ENCODE peak calls at places on chromosomes 12 and 14, in four cellular contexts. One of them, this sample, is unnamed.

GRCh38 chr14:66152269-66152668 is 333.9 kb upstream of the CCDC196 start:
- DNase-seq in activated naive CD8-positive, alpha-beta T cell treated with anti-CD3 and anti-CD28 coated beads, Interleukin-2, amount 50 U/mL, for 24 hours: no peak
- DNase-seq in stimulated activated CD4-positive, alpha-beta T cell treated with anti-CD3 and anti-CD28 coated beads, TNF-alpha, amount 100 ng/mL, for 4 hours: no peak
- DNase-seq in COR-L47: no peak
- DNase-seq in this sample: no peak

GRCh38 chr12:115468087-115468510 is 784.1 kb upstream of the TBX3 start:
- DNase-seq in COR-L47: no peak
- DNase-seq in activated naive CD8-positive, alpha-beta T cell treated with anti-CD3 and anti-CD28 coated beads, Interleukin-2, amount 50 U/mL, for 24 hours: no peak
- DNase-seq in stimulated activated CD4-positive, alpha-beta T cell treated with anti-CD3 and anti-CD28 coated beads, TNF-alpha, amount 100 ng/mL, for 4 hours: no peak
- DNase-seq in this sample: no peak

GRCh38 chr14:45120109-45120508 is 14.2 kb downstream of the FKBP3 start:
- DNase-seq in activated naive CD8-positive, alpha-beta T cell treated with anti-CD3 and anti-CD28 coated beads, Interleukin-2, amount 50 U/mL, for 24 hours: no peak
- DNase-seq in stimulated activated CD4-positive, alpha-beta T cell treated with anti-CD3 and anti-CD28 coated beads, TNF-alpha, amount 100 ng/mL, for 4 hours: no peak
- DNase-seq in COR-L47: no peak
- DNase-seq in this sample: no peak

GRCh38 chr12:51341259-51342007 is 5.0 kb downstream of the CELA1 start:
- DNase-seq in stimulated activated CD4-positive, alpha-beta T cell treated with anti-CD3 and anti-CD28 coated beads, TNF-alpha, amount 100 ng/mL, for 4 hours: peak; percentile 55
- DNase-seq in activated naive CD8-positive, alpha-beta T cell treated with anti-CD3 and anti-CD28 coated beads, Interleukin-2, amount 50 U/mL, for 24 hours: peak; percentile 72
- DNase-seq in COR-L47: peak; percentile 50
- DNase-seq in this sample: peak; percentile 75

GRCh38 chr14:75636100-75636692 is 24.5 kb downstream of the ERG28 start:
- DNase-seq in stimulated activated CD4-positive, alpha-beta T cell treated with anti-CD3 and anti-CD28 coated beads, TNF-alpha, amount 100 ng/mL, for 4 hours: no peak
- DNase-seq in activated naive CD8-positive, alpha-beta T cell treated with anti-CD3 and anti-CD28 coated beads, Interleukin-2, amount 50 U/mL, for 24 hours: no peak
- DNase-seq in COR-L47: no peak
- DNase-seq in this sample: peak; percentile 4

GRCh38 chr14:75428230-75429104 is 645 bp downstream of the JDP2 start:
- DNase-seq in stimulated activated CD4-positive, alpha-beta T cell treated with anti-CD3 and anti-CD28 coated beads, TNF-alpha, amount 100 ng/mL, for 4 hours: no peak
- DNase-seq in activated naive CD8-positive, alpha-beta T cell treated with anti-CD3 and anti-CD28 coated beads, Interleukin-2, amount 50 U/mL, for 24 hours: peak; percentile 15
- DNase-seq in COR-L47: no peak
- DNase-seq in this sample: no peak

GRCh38 chr12:80045594-80045993 is 53.7 kb upstream of the OTOGL start:
- DNase-seq in COR-L47: no peak
- DNase-seq in stimulated activated CD4-positive, alpha-beta T cell treated with anti-CD3 and anti-CD28 coated beads, TNF-alpha, amount 100 ng/mL, for 4 hours: no peak
- DNase-seq in activated naive CD8-positive, alpha-beta T cell treated with anti-CD3 and anti-CD28 coated beads, Interleukin-2, amount 50 U/mL, for 24 hours: no peak
- DNase-seq in this sample: no peak

GRCh38 chr14:20934148-20934762 is 21.0 kb upstream of the RNASE2 start:
- DNase-seq in COR-L47: no peak
- DNase-seq in stimulated activated CD4-positive, alpha-beta T cell treated with anti-CD3 and anti-CD28 coated beads, TNF-alpha, amount 100 ng/mL, for 4 hours: no peak
- DNase-seq in activated naive CD8-positive, alpha-beta T cell treated with anti-CD3 and anti-CD28 coated beads, Interleukin-2, amount 50 U/mL, for 24 hours: peak; percentile 48
- DNase-seq in this sample: no peak

GRCh38 chr12:131370791-131371579 is 339.9 kb upstream of the SFSWAP start:
- DNase-seq in COR-L47: no peak
- DNase-seq in activated naive CD8-positive, alpha-beta T cell treated with anti-CD3 and anti-CD28 coated beads, Interleukin-2, amount 50 U/mL, for 24 hours: no peak
- DNase-seq in stimulated activated CD4-positive, alpha-beta T cell treated with anti-CD3 and anti-CD28 coated beads, TNF-alpha, amount 100 ng/mL, for 4 hours: no peak
- DNase-seq in this sample: no peak

GRCh38 chr12:108191938-108192337 is 62.9 kb downstream of the WSCD2 start:
- DNase-seq in COR-L47: no peak
- DNase-seq in activated naive CD8-positive, alpha-beta T cell treated with anti-CD3 and anti-CD28 coated beads, Interleukin-2, amount 50 U/mL, for 24 hours: no peak
- DNase-seq in stimulated activated CD4-positive, alpha-beta T cell treated with anti-CD3 and anti-CD28 coated beads, TNF-alpha, amount 100 ng/mL, for 4 hours: no peak
- DNase-seq in this sample: no peak

GRCh38 chr14:54651018-54651351 is 84.1 kb downstream of the SAMD4A start:
- DNase-seq in COR-L47: no peak
- DNase-seq in activated naive CD8-positive, alpha-beta T cell treated with anti-CD3 and anti-CD28 coated beads, Interleukin-2, amount 50 U/mL, for 24 hours: no peak
- DNase-seq in stimulated activated CD4-positive, alpha-beta T cell treated with anti-CD3 and anti-CD28 coated beads, TNF-alpha, amount 100 ng/mL, for 4 hours: no peak
- DNase-seq in this sample: no peak

GRCh38 chr14:62143235-62143634 is 381.0 kb downstream of the SNAPC1 start:
- DNase-seq in stimulated activated CD4-positive, alpha-beta T cell treated with anti-CD3 and anti-CD28 coated beads, TNF-alpha, amount 100 ng/mL, for 4 hours: no peak
- DNase-seq in COR-L47: no peak
- DNase-seq in activated naive CD8-positive, alpha-beta T cell treated with anti-CD3 and anti-CD28 coated beads, Interleukin-2, amount 50 U/mL, for 24 hours: no peak
- DNase-seq in this sample: no peak

GRCh38 chr12:108875682-108876361 is 4.1 kb upstream of the DAO start:
- DNase-seq in stimulated activated CD4-positive, alpha-beta T cell treated with anti-CD3 and anti-CD28 coated beads, TNF-alpha, amount 100 ng/mL, for 4 hours: no peak
- DNase-seq in COR-L47: no peak
- DNase-seq in activated naive CD8-positive, alpha-beta T cell treated with anti-CD3 and anti-CD28 coated beads, Interleukin-2, amount 50 U/mL, for 24 hours: no peak
- DNase-seq in this sample: no peak

GRCh38 chr12:57177354-57177753 is 29.9 kb upstream of the LRP1-AS start:
- DNase-seq in stimulated activated CD4-positive, alpha-beta T cell treated with anti-CD3 and anti-CD28 coated beads, TNF-alpha, amount 100 ng/mL, for 4 hours: no peak
- DNase-seq in activated naive CD8-positive, alpha-beta T cell treated with anti-CD3 and anti-CD28 coated beads, Interleukin-2, amount 50 U/mL, for 24 hours: no peak
- DNase-seq in COR-L47: no peak
- DNase-seq in this sample: no peak

GRCh38 chr14:95521001-95521400 is 4.6 kb upstream of the SYNE3 start:
- DNase-seq in COR-L47: no peak
- DNase-seq in stimulated activated CD4-positive, alpha-beta T cell treated with anti-CD3 and anti-CD28 coated beads, TNF-alpha, amount 100 ng/mL, for 4 hours: no peak
- DNase-seq in activated naive CD8-positive, alpha-beta T cell treated with anti-CD3 and anti-CD28 coated beads, Interleukin-2, amount 50 U/mL, for 24 hours: no peak
- DNase-seq in this sample: no peak

GRCh38 chr12:132452596-132453350 is 37.2 kb upstream of the FBRSL1 start:
- DNase-seq in activated naive CD8-positive, alpha-beta T cell treated with anti-CD3 and anti-CD28 coated beads, Interleukin-2, amount 50 U/mL, for 24 hours: no peak
- DNase-seq in COR-L47: no peak
- DNase-seq in stimulated activated CD4-positive, alpha-beta T cell treated with anti-CD3 and anti-CD28 coated beads, TNF-alpha, amount 100 ng/mL, for 4 hours: no peak
- DNase-seq in this sample: no peak

GRCh38 chr12:34393821-34394150 is 371.5 kb downstream of the ALG10 start:
- DNase-seq in stimulated activated CD4-positive, alpha-beta T cell treated with anti-CD3 and anti-CD28 coated beads, TNF-alpha, amount 100 ng/mL, for 4 hours: no peak
- DNase-seq in COR-L47: no peak
- DNase-seq in activated naive CD8-positive, alpha-beta T cell treated with anti-CD3 and anti-CD28 coated beads, Interleukin-2, amount 50 U/mL, for 24 hours: no peak
- DNase-seq in this sample: no peak

GRCh38 chr14:88098128-88098527 is 93.2 kb downstream of the GPR65 start:
- DNase-seq in COR-L47: no peak
- DNase-seq in stimulated activated CD4-positive, alpha-beta T cell treated with anti-CD3 and anti-CD28 coated beads, TNF-alpha, amount 100 ng/mL, for 4 hours: no peak
- DNase-seq in activated naive CD8-positive, alpha-beta T cell treated with anti-CD3 and anti-CD28 coated beads, Interleukin-2, amount 50 U/mL, for 24 hours: no peak
- DNase-seq in this sample: no peak

GRCh38 chr14:34806257-34806656 is 68.9 kb downstream of the BAZ1A start:
- DNase-seq in COR-L47: no peak
- DNase-seq in activated naive CD8-positive, alpha-beta T cell treated with anti-CD3 and anti-CD28 coated beads, Interleukin-2, amount 50 U/mL, for 24 hours: no peak
- DNase-seq in stimulated activated CD4-positive, alpha-beta T cell treated with anti-CD3 and anti-CD28 coated beads, TNF-alpha, amount 100 ng/mL, for 4 hours: no peak
- DNase-seq in this sample: no peak

GRCh38 chr12:8692573-8692972 is 5.2 kb upstream of the RIMKLB start:
- DNase-seq in COR-L47: no peak
- DNase-seq in stimulated activated CD4-positive, alpha-beta T cell treated with anti-CD3 and anti-CD28 coated beads, TNF-alpha, amount 100 ng/mL, for 4 hours: no peak
- DNase-seq in activated naive CD8-positive, alpha-beta T cell treated with anti-CD3 and anti-CD28 coated beads, Interleukin-2, amount 50 U/mL, for 24 hours: no peak
- DNase-seq in this sample: peak; percentile 42

GRCh38 chr14:70882771-70883492 is 24.3 kb upstream of the PCNX1 start:
- DNase-seq in stimulated activated CD4-positive, alpha-beta T cell treated with anti-CD3 and anti-CD28 coated beads, TNF-alpha, amount 100 ng/mL, for 4 hours: no peak
- DNase-seq in activated naive CD8-positive, alpha-beta T cell treated with anti-CD3 and anti-CD28 coated beads, Interleukin-2, amount 50 U/mL, for 24 hours: no peak
- DNase-seq in COR-L47: no peak
- DNase-seq in this sample: no peak

GRCh38 chr14:100755649-100756048 is 29.0 kb downstream of the DLK1 start:
- DNase-seq in activated naive CD8-positive, alpha-beta T cell treated with anti-CD3 and anti-CD28 coated beads, Interleukin-2, amount 50 U/mL, for 24 hours: no peak
- DNase-seq in COR-L47: no peak
- DNase-seq in stimulated activated CD4-positive, alpha-beta T cell treated with anti-CD3 and anti-CD28 coated beads, TNF-alpha, amount 100 ng/mL, for 4 hours: no peak
- DNase-seq in this sample: no peak

GRCh38 chr14:21796912-21797311 is 123.3 kb upstream of the OR4E1 start:
- DNase-seq in COR-L47: no peak
- DNase-seq in stimulated activated CD4-positive, alpha-beta T cell treated with anti-CD3 and anti-CD28 coated beads, TNF-alpha, amount 100 ng/mL, for 4 hours: no peak
- DNase-seq in activated naive CD8-positive, alpha-beta T cell treated with anti-CD3 and anti-CD28 coated beads, Interleukin-2, amount 50 U/mL, for 24 hours: no peak
- DNase-seq in this sample: no peak

GRCh38 chr12:106976668-106977067 is 10.3 kb downstream of the MTERF2 start:
- DNase-seq in activated naive CD8-positive, alpha-beta T cell treated with anti-CD3 and anti-CD28 coated beads, Interleukin-2, amount 50 U/mL, for 24 hours: no peak
- DNase-seq in COR-L47: no peak
- DNase-seq in stimulated activated CD4-positive, alpha-beta T cell treated with anti-CD3 and anti-CD28 coated beads, TNF-alpha, amount 100 ng/mL, for 4 hours: no peak
- DNase-seq in this sample: no peak

GRCh38 chr12:111425655-111426054 is 19.9 kb downstream of the SH2B3 start:
- DNase-seq in COR-L47: no peak
- DNase-seq in stimulated activated CD4-positive, alpha-beta T cell treated with anti-CD3 and anti-CD28 coated beads, TNF-alpha, amount 100 ng/mL, for 4 hours: no peak
- DNase-seq in activated naive CD8-positive, alpha-beta T cell treated with anti-CD3 and anti-CD28 coated beads, Interleukin-2, amount 50 U/mL, for 24 hours: no peak
- DNase-seq in this sample: no peak

This sample was measured in NCI-H1436.